ENCODE peak calls at places on chromosome 13, in nine cellular contexts. One of them, this sample, is unnamed.

GRCh38 chr13:99123101-99124045 is 77.3 kb upstream of the UBAC2 start:
- DNase-seq in AG09319: no peak
- DNase-seq in GF-D8: no peak
- DNase-seq in heart left ventricle: no peak
- DNase-seq in T1000: no peak
- DNase-seq in activated CD4-positive, CD25-positive, alpha-beta regulatory T cell: no peak
- DNase-seq in HEK293T: no peak
- DNase-seq in HFFc6: peak
- DNase-seq in stimulated activated CD8-positive, alpha-beta memory T cell treated with anti-CD3 and anti-CD28 coated beads, Interleukin-15, amount 100 ng/mL, for 1 hour: no peak
- DNase-seq in this sample: no peak

GRCh38 chr13:90253806-90254205 is 1093.7 kb upstream of the MIR17HG start:
- DNase-seq in activated CD4-positive, CD25-positive, alpha-beta regulatory T cell: no peak
- DNase-seq in stimulated activated CD8-positive, alpha-beta memory T cell treated with anti-CD3 and anti-CD28 coated beads, Interleukin-15, amount 100 ng/mL, for 1 hour: no peak
- DNase-seq in GF-D8: no peak
- DNase-seq in T1000: no peak
- DNase-seq in HFFc6: no peak
- DNase-seq in heart left ventricle: no peak
- DNase-seq in HEK293T: no peak
- DNase-seq in AG09319: no peak
- DNase-seq in this sample: no peak

GRCh38 chr13:23427342-23428182 is 5.9 kb downstream of the SACS start:
- DNase-seq in activated CD4-positive, CD25-positive, alpha-beta regulatory T cell: no peak
- DNase-seq in HFFc6: peak
- DNase-seq in AG09319: peak
- DNase-seq in HEK293T: no peak
- DNase-seq in T1000: no peak
- DNase-seq in GF-D8: no peak
- DNase-seq in heart left ventricle: peak
- DNase-seq in stimulated activated CD8-positive, alpha-beta memory T cell treated with anti-CD3 and anti-CD28 coated beads, Interleukin-15, amount 100 ng/mL, for 1 hour: no peak
- DNase-seq in this sample: peak

GRCh38 chr13:32984857-32985626 is 31.2 kb upstream of the KL start:
- DNase-seq in stimulated activated CD8-positive, alpha-beta memory T cell treated with anti-CD3 and anti-CD28 coated beads, Interleukin-15, amount 100 ng/mL, for 1 hour: no peak
- DNase-seq in T1000: peak
- DNase-seq in GF-D8: no peak
- DNase-seq in HEK293T: no peak
- DNase-seq in activated CD4-positive, CD25-positive, alpha-beta regulatory T cell: no peak
- DNase-seq in AG09319: no peak
- DNase-seq in heart left ventricle: no peak
- DNase-seq in HFFc6: peak
- DNase-seq in this sample: no peak

GRCh38 chr13:99626461-99627082 is 125.3 kb downstream of the TM9SF2 start:
- DNase-seq in activated CD4-positive, CD25-positive, alpha-beta regulatory T cell: no peak
- DNase-seq in HEK293T: no peak
- DNase-seq in stimulated activated CD8-positive, alpha-beta memory T cell treated with anti-CD3 and anti-CD28 coated beads, Interleukin-15, amount 100 ng/mL, for 1 hour: no peak
- DNase-seq in GF-D8: no peak
- DNase-seq in HFFc6: peak
- DNase-seq in heart left ventricle: no peak
- DNase-seq in T1000: no peak
- DNase-seq in AG09319: no peak
- DNase-seq in this sample: no peak

GRCh38 chr13:20206836-20207235 is 14.1 kb upstream of the GJB2 start:
- DNase-seq in AG09319: no peak
- DNase-seq in stimulated activated CD8-positive, alpha-beta memory T cell treated with anti-CD3 and anti-CD28 coated beads, Interleukin-15, amount 100 ng/mL, for 1 hour: no peak
- DNase-seq in GF-D8: no peak
- DNase-seq in activated CD4-positive, CD25-positive, alpha-beta regulatory T cell: no peak
- DNase-seq in heart left ventricle: no peak
- DNase-seq in HFFc6: no peak
- DNase-seq in T1000: no peak
- DNase-seq in HEK293T: no peak
- DNase-seq in this sample: no peak

GRCh38 chr13:52599853-52600603 is 42.2 kb upstream of the HNRNPA1L2 start:
- DNase-seq in stimulated activated CD8-positive, alpha-beta memory T cell treated with anti-CD3 and anti-CD28 coated beads, Interleukin-15, amount 100 ng/mL, for 1 hour: no peak
- DNase-seq in heart left ventricle: peak
- DNase-seq in HFFc6: no peak
- DNase-seq in GF-D8: no peak
- DNase-seq in activated CD4-positive, CD25-positive, alpha-beta regulatory T cell: no peak
- DNase-seq in HEK293T: peak
- DNase-seq in AG09319: no peak
- DNase-seq in T1000: no peak
- DNase-seq in this sample: no peak

GRCh38 chr13:79435549-79435948 is 29.5 kb upstream of the RBM26 start:
- DNase-seq in AG09319: no peak
- DNase-seq in activated CD4-positive, CD25-positive, alpha-beta regulatory T cell: no peak
- DNase-seq in stimulated activated CD8-positive, alpha-beta memory T cell treated with anti-CD3 and anti-CD28 coated beads, Interleukin-15, amount 100 ng/mL, for 1 hour: no peak
- DNase-seq in heart left ventricle: no peak
- DNase-seq in HEK293T: no peak
- DNase-seq in T1000: no peak
- DNase-seq in GF-D8: no peak
- DNase-seq in HFFc6: peak
- DNase-seq in this sample: no peak

GRCh38 chr13:97224544-97225324 is 2.6 kb downstream of the MBNL2 start:
- DNase-seq in GF-D8: no peak
- DNase-seq in T1000: no peak
- DNase-seq in HEK293T: peak
- DNase-seq in HFFc6: no peak
- DNase-seq in activated CD4-positive, CD25-positive, alpha-beta regulatory T cell: no peak
- DNase-seq in AG09319: no peak
- DNase-seq in stimulated activated CD8-positive, alpha-beta memory T cell treated with anti-CD3 and anti-CD28 coated beads, Interleukin-15, amount 100 ng/mL, for 1 hour: no peak
- DNase-seq in heart left ventricle: peak
- DNase-seq in this sample: no peak

GRCh38 chr13:113106053-113106452 is 462 bp downstream of the F7 start:
- DNase-seq in activated CD4-positive, CD25-positive, alpha-beta regulatory T cell: no peak
- DNase-seq in T1000: no peak
- DNase-seq in AG09319: no peak
- DNase-seq in stimulated activated CD8-positive, alpha-beta memory T cell treated with anti-CD3 and anti-CD28 coated beads, Interleukin-15, amount 100 ng/mL, for 1 hour: no peak
- DNase-seq in GF-D8: no peak
- DNase-seq in HFFc6: no peak
- DNase-seq in heart left ventricle: no peak
- DNase-seq in HEK293T: no peak
- DNase-seq in this sample: no peak

GRCh38 chr13:89628567-89628966 is 1718.9 kb upstream of the MIR17HG start:
- DNase-seq in HFFc6: no peak
- DNase-seq in HEK293T: no peak
- DNase-seq in T1000: no peak
- DNase-seq in heart left ventricle: no peak
- DNase-seq in activated CD4-positive, CD25-positive, alpha-beta regulatory T cell: no peak
- DNase-seq in stimulated activated CD8-positive, alpha-beta memory T cell treated with anti-CD3 and anti-CD28 coated beads, Interleukin-15, amount 100 ng/mL, for 1 hour: no peak
- DNase-seq in AG09319: no peak
- DNase-seq in GF-D8: no peak
- DNase-seq in this sample: no peak

GRCh38 chr13:44685641-44686040 is 109.5 kb upstream of the TSC22D1 start:
- DNase-seq in GF-D8: no peak
- DNase-seq in HEK293T: no peak
- DNase-seq in heart left ventricle: no peak
- DNase-seq in stimulated activated CD8-positive, alpha-beta memory T cell treated with anti-CD3 and anti-CD28 coated beads, Interleukin-15, amount 100 ng/mL, for 1 hour: no peak
- DNase-seq in T1000: no peak
- DNase-seq in activated CD4-positive, CD25-positive, alpha-beta regulatory T cell: no peak
- DNase-seq in AG09319: no peak
- DNase-seq in HFFc6: no peak
- DNase-seq in this sample: no peak

GRCh38 chr13:113490496-113491417 is at the start of gene DCUN1D2:
- DNase-seq in heart left ventricle: peak
- DNase-seq in activated CD4-positive, CD25-positive, alpha-beta regulatory T cell: peak
- DNase-seq in HEK293T: peak
- DNase-seq in T1000: peak
- DNase-seq in GF-D8: peak
- DNase-seq in stimulated activated CD8-positive, alpha-beta memory T cell treated with anti-CD3 and anti-CD28 coated beads, Interleukin-15, amount 100 ng/mL, for 1 hour: peak
- DNase-seq in AG09319: peak
- DNase-seq in HFFc6: peak
- DNase-seq in this sample: peak

GRCh38 chr13:111122056-111122455 is 6.9 kb downstream of the ARHGEF7 start:
- DNase-seq in HFFc6: no peak
- DNase-seq in heart left ventricle: no peak
- DNase-seq in HEK293T: no peak
- DNase-seq in GF-D8: no peak
- DNase-seq in stimulated activated CD8-positive, alpha-beta memory T cell treated with anti-CD3 and anti-CD28 coated beads, Interleukin-15, amount 100 ng/mL, for 1 hour: no peak
- DNase-seq in activated CD4-positive, CD25-positive, alpha-beta regulatory T cell: no peak
- DNase-seq in T1000: no peak
- DNase-seq in AG09319: no peak
- DNase-seq in this sample: no peak

GRCh38 chr13:50376895-50377575 is 361.8 kb downstream of the KCNRG start:
- DNase-seq in stimulated activated CD8-positive, alpha-beta memory T cell treated with anti-CD3 and anti-CD28 coated beads, Interleukin-15, amount 100 ng/mL, for 1 hour: no peak
- DNase-seq in GF-D8: no peak
- DNase-seq in activated CD4-positive, CD25-positive, alpha-beta regulatory T cell: no peak
- DNase-seq in HFFc6: no peak
- DNase-seq in HEK293T: no peak
- DNase-seq in T1000: no peak
- DNase-seq in AG09319: no peak
- DNase-seq in heart left ventricle: peak
- DNase-seq in this sample: no peak